ENCODE peak calls at places on chromosomes 7 and 10, in six cellular contexts. One of them, this sample, is unnamed. For H3K36me3, the result is how much of the 10 kb centered on the place peaks cover.

GRCh38 chr7:132654150-132654549 is 77.9 kb upstream of the PLXNA4 start:
- DNase-seq in tibial artery: no peak
- DNase-seq in mammary epithelial cell: no peak
- DNase-seq in SK-N-SH: no peak
- DNase-seq in cardiac muscle cell: peak
- DNase-seq in heart right ventricle: no peak
- DNase-seq in this sample: no peak

GRCh38 chr10:60334991-60335390 is 54.7 kb downstream of the ANK3 start:
- DNase-seq in mammary epithelial cell: no peak
- DNase-seq in heart right ventricle: no peak
- DNase-seq in cardiac muscle cell: no peak
- DNase-seq in tibial artery: no peak
- DNase-seq in SK-N-SH: no peak
- DNase-seq in this sample: no peak

GRCh38 chr10:16742165-16742960 is 74.9 kb downstream of the RSU1 start:
- DNase-seq in heart right ventricle: no peak
- DNase-seq in SK-N-SH: no peak
- DNase-seq in cardiac muscle cell: no peak
- DNase-seq in tibial artery: no peak
- DNase-seq in mammary epithelial cell: no peak
- DNase-seq in this sample: no peak

GRCh38 chr7:76515999-76516443 is 5.7 kb downstream of the UPK3B start:
- DNase-seq in heart right ventricle: peak
- DNase-seq in tibial artery: no peak
- DNase-seq in mammary epithelial cell: no peak
- DNase-seq in SK-N-SH: peak
- DNase-seq in cardiac muscle cell: peak
- DNase-seq in this sample: peak

GRCh38 chr10:86711957-86712708 is 43.8 kb downstream of the LDB3 start:
- DNase-seq in heart right ventricle: no peak
- DNase-seq in tibial artery: peak
- DNase-seq in SK-N-SH: peak
- DNase-seq in cardiac muscle cell: peak
- DNase-seq in mammary epithelial cell: peak
- DNase-seq in this sample: no peak

GRCh38 chr10:103592186-103593021 is 98.9 kb downstream of the NEURL1 start:
- DNase-seq in mammary epithelial cell: no peak
- DNase-seq in tibial artery: no peak
- DNase-seq in heart right ventricle: no peak
- DNase-seq in SK-N-SH: peak
- DNase-seq in cardiac muscle cell: peak
- DNase-seq in this sample: no peak

GRCh38 chr7:1193593-1194424 is 33.8 kb upstream of the ZFAND2A start:
- DNase-seq in mammary epithelial cell: peak
- DNase-seq in tibial artery: no peak
- DNase-seq in cardiac muscle cell: peak
- DNase-seq in SK-N-SH: peak
- DNase-seq in heart right ventricle: peak
- DNase-seq in this sample: peak

GRCh38 chr10:122974034-122974433 is 6.2 kb upstream of the PSTK start:
- DNase-seq in mammary epithelial cell: no peak
- DNase-seq in cardiac muscle cell: peak
- DNase-seq in heart right ventricle: no peak
- DNase-seq in tibial artery: no peak
- DNase-seq in SK-N-SH: no peak
- DNase-seq in this sample: no peak

GRCh38 chr7:16982640-16983103 is 100.9 kb upstream of the AGR3 start:
- DNase-seq in cardiac muscle cell: peak
- DNase-seq in mammary epithelial cell: peak
- DNase-seq in heart right ventricle: no peak
- DNase-seq in tibial artery: no peak
- DNase-seq in SK-N-SH: peak
- DNase-seq in this sample: no peak

GRCh38 chr10:84269773-84270172 is 24.9 kb downstream of the RGR start:
- DNase-seq in heart right ventricle: no peak
- DNase-seq in tibial artery: no peak
- DNase-seq in SK-N-SH: no peak
- DNase-seq in mammary epithelial cell: peak
- DNase-seq in cardiac muscle cell: peak
- DNase-seq in this sample: no peak

GRCh38 chr10:109773818-109774440 is 149.4 kb downstream of the XPNPEP1 start:
- DNase-seq in cardiac muscle cell: peak
- DNase-seq in tibial artery: no peak
- DNase-seq in heart right ventricle: no peak
- DNase-seq in mammary epithelial cell: peak
- DNase-seq in SK-N-SH: peak
- DNase-seq in this sample: no peak

GRCh38 chr10:79340646-79341244 is 6.5 kb upstream of the PPIF start:
- DNase-seq in mammary epithelial cell: no peak
- DNase-seq in tibial artery: no peak
- DNase-seq in SK-N-SH: no peak
- DNase-seq in heart right ventricle: no peak
- DNase-seq in cardiac muscle cell: no peak
- DNase-seq in this sample: peak

GRCh38 chr10:33117816-33118215 is 159.8 kb upstream of the ITGB1 start:
- DNase-seq in tibial artery: no peak
- DNase-seq in SK-N-SH: no peak
- DNase-seq in cardiac muscle cell: no peak
- DNase-seq in mammary epithelial cell: no peak
- DNase-seq in heart right ventricle: no peak
- DNase-seq in this sample: no peak

GRCh38 chr7:5666361-5666760 is 115.1 kb downstream of the RNF216 start:
- DNase-seq in SK-N-SH: no peak
- DNase-seq in heart right ventricle: no peak
- DNase-seq in mammary epithelial cell: no peak
- DNase-seq in cardiac muscle cell: no peak
- DNase-seq in tibial artery: no peak
- DNase-seq in this sample: no peak

GRCh38 chr7:127536426-127537152 is 48.8 kb downstream of the GCC1 start:
- DNase-seq in cardiac muscle cell: no peak
- DNase-seq in heart right ventricle: no peak
- DNase-seq in tibial artery: no peak
- DNase-seq in mammary epithelial cell: no peak
- DNase-seq in SK-N-SH: peak
- DNase-seq in this sample: no peak

GRCh38 chr7:45919231-45919825 is 1.7 kb downstream of the IGFBP3 start:
- DNase-seq in heart right ventricle: no peak
- DNase-seq in mammary epithelial cell: no peak
- DNase-seq in tibial artery: no peak
- DNase-seq in cardiac muscle cell: no peak
- DNase-seq in SK-N-SH: no peak
- DNase-seq in this sample: no peak

GRCh38 chr7:107501593-107501992 is 31.7 kb downstream of the GPR22 start:
- DNase-seq in cardiac muscle cell: peak
- DNase-seq in tibial artery: no peak
- DNase-seq in heart right ventricle: no peak
- DNase-seq in SK-N-SH: peak
- DNase-seq in mammary epithelial cell: peak
- DNase-seq in this sample: no peak

GRCh38 chr10:78041170-78042057 is 7.8 kb downstream of the RPS24 start:
- DNase-seq in tibial artery: no peak
- DNase-seq in heart right ventricle: no peak
- DNase-seq in cardiac muscle cell: no peak
- DNase-seq in SK-N-SH: no peak
- DNase-seq in mammary epithelial cell: no peak
- DNase-seq in this sample: no peak

GRCh38 chr10:129323877-129324276 is 143.2 kb upstream of the MGMT start:
- DNase-seq in mammary epithelial cell: no peak
- DNase-seq in cardiac muscle cell: no peak
- DNase-seq in tibial artery: no peak
- DNase-seq in heart right ventricle: no peak
- DNase-seq in SK-N-SH: no peak
- DNase-seq in this sample: no peak

GRCh38 chr10:131824371-131825149 is 76.2 kb upstream of the PPP2R2D start:
- DNase-seq in heart right ventricle: no peak
- DNase-seq in mammary epithelial cell: no peak
- DNase-seq in SK-N-SH: no peak
- DNase-seq in cardiac muscle cell: no peak
- DNase-seq in tibial artery: no peak
- DNase-seq in this sample: no peak

GRCh38 chr7:150381096-150381495 is 2.0 kb downstream of the ZNF775 start:
- DNase-seq in cardiac muscle cell: no peak
- DNase-seq in mammary epithelial cell: no peak
- DNase-seq in tibial artery: no peak
- DNase-seq in SK-N-SH: no peak
- DNase-seq in heart right ventricle: no peak
- DNase-seq in this sample: no peak

GRCh38 chr10:86388119-86388704 is 21.6 kb upstream of the GRID1 start:
- DNase-seq in SK-N-SH: no peak
- DNase-seq in heart right ventricle: no peak
- DNase-seq in cardiac muscle cell: no peak
- DNase-seq in tibial artery: no peak
- DNase-seq in mammary epithelial cell: no peak
- DNase-seq in this sample: no peak

GRCh38 chr7:7707756-7708310 is 10.6 kb downstream of the RPA3 start:
- DNase-seq in cardiac muscle cell: peak
- DNase-seq in mammary epithelial cell: peak
- DNase-seq in heart right ventricle: no peak
- DNase-seq in SK-N-SH: no peak
- DNase-seq in tibial artery: no peak
- DNase-seq in this sample: no peak

GRCh38 chr10:79446451-79447020 is 1.1 kb upstream of the ZCCHC24 start:
- DNase-seq in mammary epithelial cell: no peak
- DNase-seq in SK-N-SH: peak
- DNase-seq in tibial artery: peak
- DNase-seq in cardiac muscle cell: peak
- DNase-seq in heart right ventricle: peak
- DNase-seq in this sample: peak

GRCh38 chr10:108911814-108912541 is 1011.3 kb downstream of the XPNPEP1 start:
- DNase-seq in heart right ventricle: peak
- DNase-seq in SK-N-SH: peak
- DNase-seq in mammary epithelial cell: peak
- DNase-seq in tibial artery: no peak
- DNase-seq in cardiac muscle cell: peak
- DNase-seq in this sample: peak

GRCh38 chr10:13102002-13102794 is 2.2 kb downstream of the OPTN start:
- DNase-seq in cardiac muscle cell: peak
- DNase-seq in mammary epithelial cell: no peak
- DNase-seq in SK-N-SH: no peak
- DNase-seq in heart right ventricle: peak
- DNase-seq in tibial artery: peak
- DNase-seq in this sample: no peak

GRCh38 chr7:26440253-26440992 is 148.8 kb downstream of the SNX10 start:
- DNase-seq in cardiac muscle cell: no peak
- DNase-seq in SK-N-SH: no peak
- DNase-seq in mammary epithelial cell: no peak
- DNase-seq in heart right ventricle: no peak
- DNase-seq in tibial artery: no peak
- DNase-seq in this sample: no peak

GRCh38 chr10:68595513-68595912 is 35.4 kb downstream of the TET1 start:
- DNase-seq in heart right ventricle: no peak
- DNase-seq in mammary epithelial cell: no peak
- DNase-seq in tibial artery: no peak
- DNase-seq in cardiac muscle cell: no peak
- DNase-seq in SK-N-SH: no peak
- DNase-seq in this sample: no peak

GRCh38 chr10:51077507-51077906 is 3.2 kb downstream of the PRKG1 start:
- DNase-seq in SK-N-SH: no peak
- DNase-seq in cardiac muscle cell: no peak
- DNase-seq in heart right ventricle: no peak
- DNase-seq in mammary epithelial cell: no peak
- DNase-seq in tibial artery: no peak
- DNase-seq in this sample: no peak

GRCh38 chr7:148356303-148356702 is 234.3 kb upstream of the C7orf33 start:
- DNase-seq in SK-N-SH: no peak
- DNase-seq in cardiac muscle cell: peak
- DNase-seq in heart right ventricle: peak
- DNase-seq in tibial artery: peak
- DNase-seq in mammary epithelial cell: no peak
- DNase-seq in this sample: peak

GRCh38 chr10:3493621-3494020 is 291.4 kb downstream of the KLF6 start:
- DNase-seq in mammary epithelial cell: peak
- DNase-seq in cardiac muscle cell: no peak
- DNase-seq in SK-N-SH: no peak
- DNase-seq in tibial artery: no peak
- DNase-seq in heart right ventricle: no peak
- DNase-seq in this sample: no peak

GRCh38 chr10:3496138-3496537 is 288.9 kb downstream of the KLF6 start:
- DNase-seq in mammary epithelial cell: no peak
- DNase-seq in SK-N-SH: no peak
- DNase-seq in cardiac muscle cell: no peak
- DNase-seq in tibial artery: no peak
- DNase-seq in heart right ventricle: no peak
- DNase-seq in this sample: no peak

GRCh38 chr10:3495281-3495680 is 289.7 kb downstream of the KLF6 start:
- DNase-seq in SK-N-SH: no peak
- DNase-seq in mammary epithelial cell: no peak
- DNase-seq in tibial artery: no peak
- DNase-seq in cardiac muscle cell: peak
- DNase-seq in heart right ventricle: no peak
- DNase-seq in this sample: no peak

GRCh38 chr10:3494131-3494878 is 290.7 kb downstream of the KLF6 start:
- DNase-seq in cardiac muscle cell: peak
- DNase-seq in mammary epithelial cell: no peak
- DNase-seq in heart right ventricle: no peak
- DNase-seq in tibial artery: peak
- DNase-seq in SK-N-SH: no peak
- DNase-seq in this sample: no peak

DNA sequence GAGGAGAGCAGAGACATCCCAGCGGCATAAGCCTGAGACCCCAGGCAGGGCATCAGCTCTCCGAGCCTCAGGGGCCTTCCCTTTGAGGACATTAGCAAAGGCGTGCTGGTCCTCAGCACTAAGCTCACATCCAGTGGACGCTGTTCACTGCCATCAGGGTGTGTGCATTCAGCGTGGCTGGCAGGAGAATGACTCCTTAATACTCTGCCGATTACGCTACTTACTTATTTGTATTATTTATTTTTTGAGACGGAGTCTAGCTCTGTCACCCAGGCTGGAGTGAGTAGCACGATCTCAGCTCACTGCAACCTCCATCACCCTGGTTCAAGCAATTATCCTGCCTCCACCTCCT is 290.2 kb downstream of the KLF6 start:
- DNase-seq in SK-N-SH: no peak
- DNase-seq in tibial artery: no peak
- DNase-seq in cardiac muscle cell: no peak
- DNase-seq in heart right ventricle: no peak
- DNase-seq in mammary epithelial cell: no peak
- DNase-seq in this sample: no peak
- H3K27ac ChIP-seq in SK-N-SH: no peak
- H3K27ac ChIP-seq in tibial artery: peak
- H3K27ac ChIP-seq in cardiac muscle cell: no peak
- H3K27ac ChIP-seq in heart right ventricle: peak
- H3K27ac ChIP-seq in mammary epithelial cell: no peak
- H3K27ac ChIP-seq in this sample: peak

GRCh38 chr10:11934262-11934661 is 108.3 kb downstream of the UPF2 start:
- DNase-seq in tibial artery: no peak
- DNase-seq in SK-N-SH: no peak
- DNase-seq in cardiac muscle cell: no peak
- DNase-seq in heart right ventricle: no peak
- DNase-seq in mammary epithelial cell: no peak
- DNase-seq in this sample: no peak
- H3K36me3 ChIP-seq in tibial artery: half or more
- H3K36me3 ChIP-seq in SK-N-SH: under half
- H3K36me3 ChIP-seq in cardiac muscle cell: under half
- H3K36me3 ChIP-seq in heart right ventricle: half or more
- H3K36me3 ChIP-seq in mammary epithelial cell: under half
- H3K36me3 ChIP-seq in this sample: half or more

GRCh38 chr7:55134786-55135185 is 116.0 kb downstream of the EGFR start:
- DNase-seq in heart right ventricle: no peak
- DNase-seq in tibial artery: no peak
- DNase-seq in mammary epithelial cell: no peak
- DNase-seq in cardiac muscle cell: no peak
- DNase-seq in SK-N-SH: no peak
- DNase-seq in this sample: no peak
- H3K27ac ChIP-seq in heart right ventricle: no peak
- H3K27ac ChIP-seq in tibial artery: peak
- H3K27ac ChIP-seq in mammary epithelial cell: peak
- H3K27ac ChIP-seq in cardiac muscle cell: no peak
- H3K27ac ChIP-seq in SK-N-SH: peak
- H3K27ac ChIP-seq in this sample: peak

GRCh38 chr7:50399206-50399605 is 50.9 kb downstream of the FIGNL1 start:
- DNase-seq in cardiac muscle cell: no peak
- DNase-seq in tibial artery: no peak
- DNase-seq in SK-N-SH: no peak
- DNase-seq in mammary epithelial cell: no peak
- DNase-seq in heart right ventricle: no peak
- DNase-seq in this sample: no peak
- H3K36me3 ChIP-seq in cardiac muscle cell: under half
- H3K36me3 ChIP-seq in tibial artery: under half
- H3K36me3 ChIP-seq in SK-N-SH: under half
- H3K36me3 ChIP-seq in mammary epithelial cell: under half
- H3K36me3 ChIP-seq in heart right ventricle: under half
- H3K36me3 ChIP-seq in this sample: under half